ENCODE peak calls at places on chromosomes 3 and 15, in four cellular contexts. F, I, Z and N are unnamed samples.

GRCh38 chr3:42690191-42690590 is 4.9 kb downstream of the KLHL40 start:
- DNase-seq in I (no peak), F (no peak), Z (no peak), N (no peak)

GRCh38 chr3:27643355-27643754 is 78.8 kb downstream of the EOMES start:
- DNase-seq in F (no peak), I (no peak), Z (no peak), N (peak; percentile 7)

GRCh38 chr15:52287114-52287513 is 8.5 kb downstream of the MYO5C start:
- DNase-seq in Z (peak; percentile 88), I (no peak), F (no peak), N (no peak)

GRCh38 chr3:151171145-151171544 is 31.9 kb downstream of the GPR171 start:
- DNase-seq in F (no peak), Z (no peak), I (no peak), N (no peak)

GRCh38 chr3:46168583-46168982 is 39.5 kb downstream of the CCR1 start:
- DNase-seq in F (peak; percentile 9), I (no peak), Z (no peak), N (peak; percentile 24)

GRCh38 chr3:99974989-99975388 is 139.3 kb downstream of the FILIP1L start:
- DNase-seq in F (no peak), Z (peak; percentile 32), I (no peak), N (no peak)

GRCh38 chr3:13005301-13005700 is 67.9 kb downstream of the IQSEC1 start:
- DNase-seq in I (no peak), Z (no peak), F (no peak), N (no peak)

GRCh38 chr3:188486952-188487351 is 333.0 kb downstream of the LPP start:
- DNase-seq in F (no peak), Z (no peak), I (no peak), N (no peak)

GRCh38 chr15:52527898-52528464 is 699 bp downstream of the MYO5A start:
- DNase-seq in I (peak; percentile 57), Z (no peak), F (no peak), N (no peak)

DNA sequence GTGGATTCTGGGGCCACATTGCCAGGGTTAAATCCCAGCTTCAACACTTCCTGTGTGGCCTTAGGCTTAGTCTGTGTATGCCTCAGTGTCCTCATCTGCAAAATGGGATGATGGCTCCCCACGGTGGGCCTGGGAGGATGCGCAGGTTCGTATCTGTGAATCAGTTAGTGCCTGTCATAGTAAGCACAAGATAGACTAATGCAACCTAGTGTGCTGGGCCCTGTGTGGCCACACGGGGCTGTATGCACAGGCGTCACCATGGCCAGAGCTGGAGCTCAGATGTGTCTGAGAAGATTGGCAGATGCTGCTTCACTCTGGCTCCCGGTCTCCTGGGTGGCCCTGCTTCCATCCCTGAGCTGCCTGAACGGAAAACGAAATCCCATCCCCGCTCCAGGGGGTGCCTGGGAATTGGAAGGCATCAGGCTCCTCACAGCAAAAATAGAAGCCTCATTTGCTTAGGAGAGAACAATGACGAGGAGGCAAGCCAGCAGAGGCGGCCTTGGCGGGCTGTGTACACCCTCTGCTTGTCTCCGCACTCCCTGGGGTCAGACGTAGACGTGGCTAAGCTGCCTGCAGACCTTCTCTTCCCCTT is 103.6 kb downstream of the APBA2 start:
- DNase-seq in I (no peak), Z (no peak), F (no peak), N (no peak)
- TF ChIP-seq CTCF in I (peak; percentile 7), Z (no peak), F (peak; percentile 25), N (no peak)

GRCh38 chr3:136617123-136617700 is 135.0 kb downstream of the STAG1 start:
- DNase-seq in I (no peak), F (no peak), Z (no peak), N (no peak)
- TF ChIP-seq CTCF in I (no peak), F (no peak), Z (no peak), N (no peak)

GRCh38 chr3:51392301-51393095 is 1.4 kb downstream of the RBM15B start:
- DNase-seq in F (no peak), Z (no peak), I (no peak), N (no peak)
- TF ChIP-seq CTCF in F (no peak), Z (no peak), I (no peak), N (no peak)

GRCh38 chr3:8895829-8896228 is 67.4 kb downstream of the RAD18 start:
- DNase-seq in I (no peak), F (no peak), Z (no peak), N (no peak)

GRCh38 chr3:8903191-8903590 is 60.1 kb downstream of the RAD18 start:
- DNase-seq in F (no peak), Z (no peak), I (no peak), N (no peak)

DNA sequence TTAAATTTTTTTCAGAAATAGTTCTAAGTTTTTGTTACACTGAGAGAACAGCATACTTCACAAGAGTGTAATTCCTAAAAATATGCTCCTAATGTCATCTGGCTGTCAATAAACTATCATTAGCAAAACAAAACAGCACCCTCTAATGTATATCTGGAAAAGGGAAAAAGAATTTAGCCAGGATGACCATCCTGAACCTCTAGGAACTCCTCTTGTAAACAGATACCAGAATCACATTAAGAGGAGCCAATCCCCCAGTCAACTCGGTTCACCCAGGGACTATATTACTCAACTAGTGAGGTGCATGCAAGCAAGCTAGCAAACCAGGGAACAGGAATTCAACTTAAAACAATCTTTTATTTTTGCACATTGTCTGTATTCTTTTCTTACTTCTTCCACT is 63.2 kb downstream of the RAD18 start:
- DNase-seq in I (no peak), Z (peak; percentile 4), F (peak; percentile 49), N (no peak)
- TF ChIP-seq CTCF in I (no peak), Z (no peak), F (no peak), N (no peak)

DNA sequence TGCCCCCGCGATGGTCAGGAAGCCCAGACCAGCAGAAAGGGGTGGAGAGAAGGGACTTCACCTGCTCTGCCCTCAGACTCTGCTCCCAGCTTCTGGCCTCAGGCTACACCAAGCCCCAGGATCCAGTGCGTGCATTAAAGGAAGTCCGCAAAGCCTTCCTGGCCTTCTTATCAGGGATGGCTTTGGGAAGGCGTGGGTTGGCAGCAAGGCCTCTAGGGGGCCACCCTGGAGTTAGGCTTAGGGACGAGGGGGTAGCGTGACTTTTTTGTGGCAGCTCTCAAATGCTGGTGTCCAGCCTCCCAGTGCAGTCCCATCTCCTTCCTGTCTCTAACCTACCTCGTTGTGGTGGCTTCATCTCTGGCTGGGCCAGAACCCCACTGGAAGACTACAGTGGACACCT is 18.9 kb upstream of the RPL29 start:
- DNase-seq in Z (no peak), I (no peak), F (no peak), N (no peak)
- TF ChIP-seq CTCF in Z (peak; percentile 25), I (peak; percentile 33), F (peak; percentile 49), N (peak; percentile 29)

DNA sequence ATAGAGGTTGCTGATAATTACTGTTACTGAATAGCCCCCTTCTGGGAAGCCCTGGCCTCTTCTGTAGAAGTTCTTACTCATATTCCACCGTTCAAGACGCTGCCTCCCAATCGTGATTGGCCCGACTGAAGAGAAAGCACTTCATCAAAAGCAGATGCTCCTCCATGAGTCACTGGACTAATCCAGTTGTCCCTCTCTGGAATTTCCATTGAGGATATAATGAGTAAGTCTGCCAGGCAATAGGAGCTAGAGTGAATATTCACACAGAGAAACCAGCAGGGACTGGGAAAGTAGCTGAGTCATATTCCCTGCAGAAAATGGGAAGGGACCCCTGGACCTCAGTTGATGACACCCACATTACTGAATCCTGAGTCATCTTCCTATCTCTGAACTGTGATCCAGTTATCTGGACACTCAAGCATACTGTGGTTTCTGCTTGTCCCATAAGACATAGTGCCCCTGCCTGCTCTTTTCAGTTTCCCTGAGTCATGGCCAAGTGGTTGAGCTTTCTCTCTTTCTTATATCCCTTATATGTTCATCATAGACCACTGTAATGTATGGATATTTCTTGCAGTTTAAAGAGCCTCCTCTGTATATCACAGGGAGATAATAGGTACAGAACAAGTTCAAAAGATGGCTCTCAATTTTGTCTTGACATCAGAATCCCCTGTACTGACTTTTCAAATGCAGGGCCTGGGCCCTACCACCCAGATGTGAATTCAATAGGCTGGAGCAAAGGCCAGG is 151.2 kb upstream of the CDIN1 start:
- DNase-seq in Z (peak; percentile 96), F (peak; percentile 99), I (peak; percentile 91), N (peak; percentile 92)
- TF ChIP-seq CTCF in Z (no peak), F (no peak), I (no peak), N (no peak)

DNA sequence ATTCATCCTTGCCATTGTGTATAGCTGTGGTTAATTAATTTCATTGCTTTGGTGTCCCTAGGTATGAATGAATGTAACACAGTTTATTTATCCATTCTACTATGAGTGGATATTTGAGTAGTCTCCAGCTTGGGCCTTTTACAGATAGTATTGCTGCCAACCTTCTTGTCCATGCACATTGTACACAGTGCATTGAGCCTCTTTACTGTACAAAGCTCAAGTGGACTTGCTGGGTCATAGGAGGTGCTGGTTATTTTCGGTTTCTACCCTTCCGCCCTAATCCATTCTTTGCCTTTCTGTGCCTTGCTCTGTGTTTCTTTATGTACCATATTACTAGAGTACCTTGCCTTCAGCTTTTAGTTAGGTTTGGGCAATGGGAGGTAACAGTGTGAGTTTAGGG is 60.7 kb downstream of the DUT start:
- DNase-seq in Z (no peak), F (no peak), I (no peak), N (no peak)
- TF ChIP-seq CTCF in Z (no peak), F (no peak), I (no peak), N (no peak)

DNA sequence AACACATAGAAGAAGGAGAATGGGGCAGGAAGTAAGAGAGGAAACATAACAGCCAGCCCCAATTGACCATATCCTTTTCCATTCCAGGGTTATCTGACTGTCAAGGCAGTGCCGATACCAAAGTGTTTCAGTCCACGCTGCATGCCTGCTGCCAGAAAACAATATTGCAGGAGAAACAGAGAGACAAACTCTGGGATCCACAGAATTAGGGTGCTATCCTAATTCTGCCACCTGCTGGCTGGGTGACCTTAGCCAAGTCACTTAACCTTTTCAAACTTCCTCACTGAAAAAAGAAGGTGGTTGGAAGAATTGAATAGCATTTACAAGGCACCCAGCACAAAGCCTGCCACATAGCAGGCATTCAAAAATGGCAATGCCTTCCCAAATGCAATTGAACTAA is 32.0 kb downstream of the GLB1 start:
- DNase-seq in I (no peak), Z (peak; percentile 1), F (no peak), N (no peak)
- TF ChIP-seq CTCF in I (no peak), Z (peak; percentile 27), F (no peak), N (no peak)